ENCODE peak calls at places on chromosomes 1 and 21, in four cellular contexts. R, W, P and O are unnamed samples.

GRCh38 chr1:54493608-54494007 is 54.4 kb upstream of the ACOT11 start:
- DNase-seq in R (no peak), P (no peak), W (peak), O (no peak)

GRCh38 chr21:42171091-42172053 is 47.6 kb upstream of the ABCG1 start:
- DNase-seq in R (no peak), P (no peak), W (no peak), O (no peak)

GRCh38 chr1:154579382-154579781 is 11.8 kb downstream of the CHRNB2 start:
- DNase-seq in R (no peak), P (no peak), W (no peak), O (no peak)

GRCh38 chr1:95229706-95230105 is 4.3 kb upstream of the RWDD3 start:
- DNase-seq in W (no peak), R (no peak), P (no peak), O (no peak)

GRCh38 chr1:37438037-37438970 is 36.1 kb upstream of the ZC3H12A start:
- DNase-seq in W (no peak), P (no peak), R (no peak), O (no peak)

GRCh38 chr1:19559641-19560040 is 74.3 kb upstream of the CAPZB start:
- DNase-seq in W (peak), P (no peak), R (no peak), O (peak)

GRCh38 chr1:164772635-164773034 is 213.7 kb downstream of the PBX1 start:
- DNase-seq in P (no peak), R (peak), W (peak), O (peak)

GRCh38 chr1:170735366-170736263 is 71.7 kb downstream of the PRRX1 start:
- DNase-seq in R (no peak), W (no peak), P (no peak), O (no peak)

GRCh38 chr1:1179983-1180861 is 6.5 kb downstream of the TTLL10 start:
- DNase-seq in P (no peak), R (no peak), W (no peak), O (no peak)

GRCh38 chr1:99004270-99005141 is at the start of gene PLPPR5:
- DNase-seq in P (no peak), W (peak), R (no peak), O (no peak)

GRCh38 chr1:117650840-117651568 is 45.2 kb downstream of the TENT5C start:
- DNase-seq in W (no peak), P (no peak), R (no peak), O (no peak)

GRCh38 chr1:117695796-117696505 is 90.1 kb downstream of the TENT5C start:
- DNase-seq in P (no peak), W (peak), R (peak), O (peak)

GRCh38 chr1:2108213-2108876 is 58.1 kb downstream of the PRKCZ start:
- DNase-seq in P (peak), W (peak), R (no peak), O (peak)

GRCh38 chr21:42845296-42845965 is 33.9 kb downstream of the WDR4 start:
- DNase-seq in W (peak), P (no peak), R (peak), O (no peak)

GRCh38 chr1:190597361-190597760 is 119.7 kb upstream of the BRINP3 start:
- DNase-seq in R (no peak), W (no peak), P (no peak), O (no peak)

GRCh38 chr1:36083635-36084501 is at the start of gene TEKT2:
- DNase-seq in W (no peak), P (no peak), R (peak), O (peak)

GRCh38 chr1:214583113-214583512 is 19.9 kb upstream of the CENPF start:
- DNase-seq in R (no peak), W (no peak), P (no peak), O (no peak)

GRCh38 chr1:203328714-203329122 is 22.2 kb downstream of the FMOD start:
- DNase-seq in R (no peak), W (no peak), P (no peak), O (no peak)

GRCh38 chr21:45078877-45079281 is 4.5 kb downstream of the ADARB1 start:
- DNase-seq in R (no peak), W (peak), P (no peak), O (peak)

GRCh38 chr1:204506091-204506968 is 9.9 kb upstream of the MDM4 start:
- DNase-seq in P (peak), W (peak), R (peak), O (peak)

GRCh38 chr1:206744683-206745082 is 25.9 kb upstream of the IL19 start:
- DNase-seq in W (no peak), P (no peak), R (no peak), O (no peak)

GRCh38 chr1:45640293-45640692 is 16.4 kb upstream of the CCDC17 start:
- DNase-seq in R (no peak), W (no peak), P (no peak), O (no peak)

GRCh38 chr1:45643978-45644377 is 20.1 kb upstream of the CCDC17 start:
- DNase-seq in W (no peak), R (no peak), P (no peak), O (no peak)

GRCh38 chr1:45643341-45643740 is 19.5 kb upstream of the CCDC17 start:
- DNase-seq in W (no peak), R (no peak), P (no peak), O (no peak)

GRCh38 chr1:45647248-45648021 is 23.6 kb upstream of the CCDC17 start:
- DNase-seq in W (peak), P (no peak), R (no peak), O (no peak)

GRCh38 chr1:45644661-45645060 is 20.8 kb upstream of the CCDC17 start:
- DNase-seq in R (no peak), W (no peak), P (no peak), O (no peak)
- H3K4me3 ChIP-seq in R (no peak), W (no peak), P (no peak), O (no peak)

GRCh38 chr1:248686815-248687214 is 15.8 kb downstream of the OR14I1 start:
- DNase-seq in W (no peak), P (no peak), R (no peak), O (no peak)
- TF ChIP-seq CTCF in W (no peak), P (no peak), R (no peak), O (no peak)

GRCh38 chr1:90717356-90717664 is 208 bp upstream of the BARHL2 start:
- DNase-seq in W (no peak), P (no peak), R (no peak), O (no peak)

GRCh38 chr1:90717665-90718410 is 736 bp upstream of the BARHL2 start:
- DNase-seq in W (peak), R (no peak), P (no peak), O (peak)

GRCh38 chr1:90715334-90715733 is 1.8 kb downstream of the BARHL2 start:
- DNase-seq in P (no peak), R (no peak), W (no peak), O (no peak)

GRCh38 chr1:90716243-90716551 is 905 bp downstream of the BARHL2 start:
- DNase-seq in R (no peak), P (no peak), W (no peak), O (no peak)

GRCh38 chr1:90716552-90717355 is at the start of gene BARHL2:
- DNase-seq in R (no peak), P (no peak), W (no peak), O (no peak)
- H3K4me3 ChIP-seq in R (peak), P (peak), W (peak), O (peak)

DNA sequence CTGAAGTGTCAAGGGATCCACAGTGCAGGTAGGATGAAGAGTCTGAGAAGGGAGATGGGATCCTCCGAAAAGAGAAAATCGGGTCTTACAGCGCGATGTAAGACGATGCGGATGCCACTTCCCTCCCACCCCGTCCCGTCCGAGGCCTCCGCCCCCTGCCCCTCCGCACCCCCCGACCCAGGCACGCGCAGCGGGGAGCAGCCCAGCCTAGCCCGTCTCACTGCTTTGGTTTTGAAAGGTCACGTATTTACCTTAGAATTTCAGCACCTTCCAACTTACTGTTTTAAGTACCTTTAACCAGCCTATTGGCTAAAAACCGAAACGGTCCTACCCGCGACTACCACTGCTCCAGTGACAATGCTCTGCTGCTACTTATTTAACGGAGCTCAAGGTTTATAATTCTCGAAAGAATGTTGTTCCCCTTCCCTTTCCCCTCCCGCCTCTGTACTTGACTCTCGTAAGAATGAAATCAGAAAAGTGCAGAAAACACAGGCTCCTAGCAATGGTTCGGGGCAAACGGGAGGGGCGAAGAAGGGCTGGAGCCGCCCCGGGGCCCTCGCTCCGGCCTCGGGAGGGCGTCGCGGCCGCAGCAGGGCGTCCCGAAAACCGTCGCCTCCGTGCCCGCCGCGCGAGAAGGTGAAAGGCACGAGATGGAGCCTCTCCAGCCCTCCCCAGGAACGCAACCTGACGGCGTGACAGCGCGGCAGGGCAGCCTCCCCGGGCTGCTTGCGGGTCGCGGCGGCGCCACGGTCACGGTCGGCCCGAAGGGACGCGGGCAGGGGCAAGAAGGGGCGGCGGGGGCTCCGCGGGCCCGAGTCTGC is 706 bp downstream of the TMEM50B start:
- DNase-seq in R (no peak), W (peak), P (no peak), O (peak)
- TF ChIP-seq CTCF in R (no peak), W (no peak), P (no peak), O (peak)

GRCh38 chr1:119714583-119714982 is 2.8 kb downstream of the PHGDH start:
- DNase-seq in R (no peak), P (no peak), W (peak), O (no peak)

GRCh38 chr1:119712342-119713038 is 756 bp downstream of the PHGDH start:
- DNase-seq in P (no peak), W (peak), R (peak), O (peak)

GRCh38 chr1:119711804-119712341 is at the start of gene PHGDH:
- DNase-seq in P (no peak), W (peak), R (peak), O (peak)

GRCh38 chr1:119713538-119714456 is 2.1 kb downstream of the PHGDH start:
- DNase-seq in P (no peak), W (peak), R (no peak), O (no peak)

GRCh38 chr1:119713039-119713537 is 1.4 kb downstream of the PHGDH start:
- DNase-seq in W (no peak), R (peak), P (no peak), O (peak)
- H3K4me3 ChIP-seq in W (peak), R (peak), P (peak), O (peak)